ENCODE peak calls at places on chromosome 6, in six cellular contexts. K is cardiac fibroblast, B is astrocyte of the spinal cord, R is choroid plexus epithelial cell, U is psoas muscle, L is pancreas. W is an unnamed sample.

GRCh38 chr6:169851641-169852503 is 100.5 kb downstream of the ERMARD start:
- DNase-seq in K (peak; percentile 53), B (peak; percentile 22), L (no peak), U (no peak), R (peak; percentile 25), W (peak; percentile 80)

GRCh38 chr6:168149015-168149414 is 70.0 kb upstream of the FRMD1 start:
- DNase-seq in L (no peak), U (no peak), B (no peak), K (no peak), R (no peak), W (no peak)

GRCh38 chr6:92888316-92888715 is 531.0 kb downstream of the EPHA7 start:
- DNase-seq in B (no peak), K (no peak), U (no peak), L (no peak), R (no peak), W (no peak)

GRCh38 chr6:144478487-144478886 is 193.4 kb downstream of the UTRN start:
- DNase-seq in R (no peak), K (no peak), L (peak; percentile 26), U (peak; percentile 86), B (no peak), W (no peak)

GRCh38 chr6:502761-503160 is 111.2 kb downstream of the IRF4 start:
- DNase-seq in R (no peak), K (no peak), B (no peak), U (no peak), L (no peak), W (no peak)

GRCh38 chr6:22828179-22829062 is 259.1 kb downstream of the HDGFL1 start:
- DNase-seq in B (peak; percentile 98), K (peak; percentile 94), L (peak; percentile 51), U (no peak), R (peak; percentile 99), W (peak; percentile 99)

GRCh38 chr6:142444800-142445405 is 143.1 kb downstream of the ADGRG6 start:
- DNase-seq in K (no peak), R (no peak), U (no peak), B (no peak), L (no peak), W (no peak)

GRCh38 chr6:151007069-151007468 is 141.6 kb downstream of the MTHFD1L start:
- DNase-seq in L (no peak), R (no peak), B (no peak), U (no peak), K (no peak), W (no peak)

GRCh38 chr6:163958646-163959045 is 544.1 kb downstream of the QKI start:
- DNase-seq in K (no peak), L (no peak), U (no peak), R (peak; percentile 59), B (peak; percentile 70), W (peak; percentile 35)

GRCh38 chr6:32413427-32414047 is 6.6 kb upstream of the BTNL2 start:
- DNase-seq in U (peak; percentile 89), B (peak; percentile 66), K (peak; percentile 85), L (peak; percentile 47), R (peak; percentile 86), W (peak; percentile 82)

GRCh38 chr6:149903938-149904611 is 6.2 kb upstream of the RAET1E start:
- DNase-seq in U (no peak), K (no peak), L (no peak), R (no peak), B (no peak), W (no peak)

GRCh38 chr6:137323860-137324259 is 104.7 kb upstream of the IFNGR1 start:
- DNase-seq in L (no peak), U (no peak), B (no peak), K (no peak), R (no peak), W (no peak)

GRCh38 chr6:132973556-132973993 is 159.2 kb downstream of the RPS12 start:
- DNase-seq in K (no peak), L (no peak), R (no peak), U (no peak), B (no peak), W (no peak)

GRCh38 chr6:693737-694038 is 749 bp upstream of the EXOC2 start:
- DNase-seq in K (no peak), U (no peak), L (no peak), B (no peak), R (no peak), W (no peak)

GRCh38 chr6:131368077-131368911 is 204.7 kb upstream of the ARG1 start:
- DNase-seq in U (peak; percentile 59), K (peak; percentile 77), R (peak; percentile 29), L (peak; percentile 70), B (peak; percentile 49), W (peak; percentile 4)

GRCh38 chr6:125511809-125512341 is 210.1 kb upstream of the HDDC2 start:
- DNase-seq in K (peak; percentile 62), R (peak; percentile 49), U (no peak), L (peak; percentile 10), B (peak; percentile 46), W (peak; percentile 57)

GRCh38 chr6:16774437-16774836 is 13.2 kb upstream of the ATXN1 start:
- DNase-seq in R (no peak), K (no peak), B (no peak), L (no peak), U (no peak), W (no peak)

GRCh38 chr6:127342296-127342945 is 988 bp downstream of the ECHDC1 start:
- DNase-seq in U (no peak), K (peak; percentile 65), L (peak; percentile 18), B (peak; percentile 64), R (peak; percentile 50), W (no peak)

GRCh38 chr6:28399370-28400121 is at the start of gene ZSCAN12:
- DNase-seq in B (peak; percentile 90), K (peak; percentile 93), U (peak; percentile 84), R (peak; percentile 90), L (peak; percentile 76), W (peak; percentile 86)

GRCh38 chr6:81130071-81130470 is 622.4 kb downstream of the TENT5A start:
- DNase-seq in U (no peak), R (no peak), B (no peak), L (no peak), K (no peak), W (no peak)

GRCh38 chr6:33105916-33106871 is 30.4 kb downstream of the HLA-DPB1 start:
- DNase-seq in R (no peak), K (no peak), U (no peak), B (no peak), L (peak; percentile 22), W (peak; percentile 78)

GRCh38 chr6:40286027-40286426 is 301.1 kb downstream of the LRFN2 start:
- DNase-seq in U (no peak), L (no peak), K (no peak), B (no peak), R (no peak), W (no peak)

GRCh38 chr6:157744202-157744601 is 78.8 kb upstream of the SNX9 start:
- DNase-seq in L (no peak), U (no peak), B (no peak), R (no peak), K (no peak), W (no peak)

DNA sequence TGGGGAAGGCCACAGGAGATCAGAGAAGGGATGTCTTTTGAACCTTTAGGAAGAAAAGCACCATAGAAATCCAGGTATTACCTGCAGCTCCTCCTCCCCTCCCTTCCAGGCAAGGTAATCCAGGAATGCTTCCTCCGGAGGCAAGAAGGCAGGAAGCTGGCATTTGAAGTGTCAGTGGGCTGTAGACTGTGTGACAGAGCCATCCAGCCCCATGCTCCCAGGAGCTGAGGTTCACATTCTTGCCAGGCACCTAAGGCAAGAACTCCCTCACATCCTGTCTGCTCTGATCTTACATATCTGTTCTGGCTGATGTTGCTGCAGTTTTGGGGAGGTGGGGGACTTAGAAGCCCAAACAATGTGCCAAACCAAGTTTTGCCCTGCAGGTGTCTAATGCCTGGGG is 27.8 kb upstream of the SCUBE3 start:
- DNase-seq in U (no peak), R (no peak), L (no peak), B (no peak), K (no peak), W (no peak)
- TF ChIP-seq CTCF in U (no peak), R (no peak), L (no peak), B (no peak), K (no peak), W (no peak)

DNA sequence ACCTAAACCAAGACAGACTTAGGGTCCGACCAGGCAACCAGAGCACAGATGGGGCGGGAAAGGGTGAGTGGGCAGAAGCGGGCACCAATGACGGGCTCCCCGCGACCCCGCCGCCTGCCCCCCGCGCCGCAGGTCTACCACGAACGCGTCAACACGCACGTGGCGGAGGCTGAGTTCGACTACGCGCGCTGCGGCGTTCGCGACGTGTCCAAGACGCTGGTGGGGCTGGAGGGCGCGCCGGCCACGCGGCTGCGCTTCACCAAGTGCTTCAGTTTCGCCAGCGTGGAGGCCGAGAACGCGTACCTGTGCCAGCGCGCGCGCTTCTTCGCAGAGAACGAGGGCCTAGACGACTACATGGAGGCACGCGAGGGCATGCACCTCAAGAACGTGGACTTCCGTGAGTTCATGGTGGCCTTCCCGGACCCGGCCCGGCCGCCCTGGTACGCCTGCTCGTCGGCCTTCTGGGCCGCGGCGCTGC is 5.1 kb downstream of the TMEM151B start:
- DNase-seq in L (no peak), B (no peak), R (no peak), U (peak; percentile 46), K (no peak), W (no peak)
- H3K4me3 ChIP-seq in L (peak overlapping the region; percentile 10), B (no peak overlapping the region), R (no peak overlapping the region), U (peak overlapping the region; percentile 61), K (no peak overlapping the region), W (no peak overlapping the region)

DNA sequence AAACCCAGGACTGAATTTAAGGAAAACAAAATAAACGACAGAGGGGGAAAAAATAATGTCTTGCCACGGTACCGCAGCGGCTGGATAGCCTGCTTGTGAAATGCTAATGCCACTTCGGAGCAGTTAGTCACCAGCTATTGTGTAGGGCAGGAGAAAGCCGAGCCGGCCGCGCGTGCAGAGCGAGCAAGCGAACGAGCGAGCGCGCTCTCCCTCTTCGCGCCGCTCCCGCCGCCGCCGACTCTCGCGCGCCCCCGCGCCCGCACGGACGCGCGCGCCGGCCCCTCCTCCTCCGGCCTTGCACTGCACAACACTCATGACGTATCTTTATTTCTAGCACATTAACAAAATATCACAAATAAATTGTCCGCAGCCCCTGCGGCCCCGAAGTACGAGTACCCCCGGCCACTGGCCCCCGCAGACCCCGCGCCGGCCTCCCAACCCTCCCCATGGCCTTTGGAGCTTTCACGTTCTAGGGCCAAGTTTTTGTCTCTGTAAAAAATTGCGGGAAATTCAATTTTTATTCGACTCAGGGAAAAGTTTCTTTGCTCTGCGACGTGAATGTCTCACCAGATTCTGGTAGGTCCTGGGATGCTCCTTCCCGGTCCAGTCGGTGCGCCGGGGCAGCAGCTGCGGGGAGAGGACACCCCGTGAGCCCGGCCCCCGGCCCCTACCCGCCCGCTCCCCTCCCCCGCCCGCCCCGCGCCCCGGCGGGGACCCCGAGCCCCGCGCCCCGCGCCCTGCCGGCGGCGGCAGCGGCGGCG is 993 bp downstream of the PHIP start:
- DNase-seq in R (peak; percentile 95), B (peak; percentile 95), L (peak; percentile 86), U (peak; percentile 96), K (peak; percentile 96), W (peak; percentile 98)
- TF ChIP-seq CTCF in R (no peak), B (no peak), L (no peak), U (no peak), K (no peak), W (no peak)

DNA sequence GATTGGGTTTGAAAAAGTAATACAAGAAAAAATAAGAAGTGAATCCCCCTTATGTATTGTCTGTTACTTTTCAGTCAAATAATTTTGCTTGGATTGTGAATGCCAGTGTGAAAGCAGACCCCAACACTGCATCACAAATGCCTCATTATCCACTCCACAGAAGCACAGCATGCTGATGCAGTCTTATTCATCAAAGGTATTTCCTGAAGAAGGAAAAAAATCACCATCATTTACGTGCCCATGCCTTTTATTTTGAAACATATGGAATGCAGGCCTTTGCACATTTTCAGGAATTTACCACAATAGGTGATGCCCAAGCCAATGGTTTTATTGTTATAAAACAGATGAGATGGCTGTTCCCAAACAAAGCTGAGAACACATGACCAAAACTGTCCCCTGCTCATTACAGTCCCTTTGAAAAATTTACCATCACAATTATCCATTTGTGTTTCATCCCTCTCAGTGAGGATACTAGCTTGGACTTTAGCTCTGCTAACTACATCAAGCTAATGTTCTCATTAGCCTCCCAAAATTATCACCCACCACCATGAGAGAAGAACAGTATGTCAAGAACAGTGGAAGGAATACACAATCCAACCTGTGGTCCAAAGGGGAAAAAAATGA is 180.6 kb upstream of the HTR1E start:
- DNase-seq in B (no peak), K (no peak), L (no peak), R (no peak), U (no peak), W (no peak)
- H3K4me3 ChIP-seq in B (no peak overlapping the region), K (no peak overlapping the region), L (no peak overlapping the region), R (no peak overlapping the region), U (no peak overlapping the region), W (no peak overlapping the region)

W was measured in epithelial cell of esophagus.